ENCODE peak calls at places on chromosomes 5 and 9, in four cellular contexts. One of them, this sample, is unnamed.

GRCh38 chr9:101578378-101578777 is 16.4 kb downstream of the PPP3R2 start:
- DNase-seq in AG04449: no peak
- DNase-seq in choroid plexus epithelial cell: peak; percentile 7
- DNase-seq in osteocyte: no peak
- DNase-seq in this sample: no peak

GRCh38 chr9:112654282-112654681 is 63.6 kb downstream of the INIP start:
- DNase-seq in AG04449: no peak
- DNase-seq in choroid plexus epithelial cell: no peak
- DNase-seq in osteocyte: no peak
- DNase-seq in this sample: no peak

GRCh38 chr5:83031391-83031790 is 45.8 kb downstream of the TMEM167A start:
- DNase-seq in AG04449: peak; percentile 26
- DNase-seq in choroid plexus epithelial cell: no peak
- DNase-seq in osteocyte: no peak
- DNase-seq in this sample: no peak

GRCh38 chr5:124812771-124813358 is 66.4 kb upstream of the ZNF608 start:
- DNase-seq in AG04449: no peak
- DNase-seq in choroid plexus epithelial cell: no peak
- DNase-seq in osteocyte: no peak
- DNase-seq in this sample: no peak

GRCh38 chr9:27535701-27536118 is 6.1 kb upstream of the MOB3B start:
- DNase-seq in AG04449: no peak
- DNase-seq in choroid plexus epithelial cell: no peak
- DNase-seq in osteocyte: no peak
- DNase-seq in this sample: no peak

GRCh38 chr9:4137755-4138154 is 162.1 kb downstream of the GLIS3 start:
- DNase-seq in AG04449: peak; percentile 44
- DNase-seq in choroid plexus epithelial cell: peak; percentile 70
- DNase-seq in osteocyte: no peak
- DNase-seq in this sample: no peak

GRCh38 chr5:1718669-1719068 is 81.0 kb downstream of the MRPL36 start:
- DNase-seq in AG04449: no peak
- DNase-seq in choroid plexus epithelial cell: peak; percentile 23
- DNase-seq in osteocyte: no peak
- DNase-seq in this sample: no peak

GRCh38 chr5:1468247-1468612 is 23.0 kb upstream of the SLC6A3 start:
- DNase-seq in AG04449: no peak
- DNase-seq in choroid plexus epithelial cell: peak; percentile 34
- DNase-seq in osteocyte: no peak
- DNase-seq in this sample: no peak

GRCh38 chr9:133584559-133585476 is 24.4 kb downstream of the FAM163B start:
- DNase-seq in AG04449: no peak
- DNase-seq in choroid plexus epithelial cell: no peak
- DNase-seq in osteocyte: no peak
- DNase-seq in this sample: no peak

GRCh38 chr9:91234523-91234922 is 127.2 kb downstream of the AUH start:
- DNase-seq in AG04449: no peak
- DNase-seq in choroid plexus epithelial cell: no peak
- DNase-seq in osteocyte: no peak
- DNase-seq in this sample: no peak

GRCh38 chr9:21812415-21812814 is 10.0 kb downstream of the MTAP start:
- DNase-seq in AG04449: no peak
- DNase-seq in choroid plexus epithelial cell: peak; percentile 41
- DNase-seq in osteocyte: no peak
- DNase-seq in this sample: no peak

GRCh38 chr9:21810881-21811280 is 8.4 kb downstream of the MTAP start:
- DNase-seq in AG04449: no peak
- DNase-seq in choroid plexus epithelial cell: no peak
- DNase-seq in osteocyte: no peak
- DNase-seq in this sample: no peak

GRCh38 chr9:21811914-21812313 is 9.5 kb downstream of the MTAP start:
- DNase-seq in AG04449: no peak
- DNase-seq in choroid plexus epithelial cell: no peak
- DNase-seq in osteocyte: no peak
- DNase-seq in this sample: no peak

GRCh38 chr9:21813575-21814473 is 11.4 kb downstream of the MTAP start:
- DNase-seq in AG04449: no peak
- DNase-seq in choroid plexus epithelial cell: peak; percentile 93
- DNase-seq in osteocyte: no peak
- DNase-seq in this sample: no peak

GRCh38 chr9:21812945-21813568 is 10.6 kb downstream of the MTAP start:
- DNase-seq in AG04449: no peak
- DNase-seq in choroid plexus epithelial cell: peak; percentile 83
- DNase-seq in osteocyte: peak; percentile 89
- DNase-seq in this sample: no peak
- TF ChIP-seq CTCF in AG04449: peak; percentile 85
- TF ChIP-seq CTCF in choroid plexus epithelial cell: peak; percentile 93
- TF ChIP-seq CTCF in osteocyte: peak; percentile 94
- TF ChIP-seq CTCF in this sample: peak; percentile 87

DNA sequence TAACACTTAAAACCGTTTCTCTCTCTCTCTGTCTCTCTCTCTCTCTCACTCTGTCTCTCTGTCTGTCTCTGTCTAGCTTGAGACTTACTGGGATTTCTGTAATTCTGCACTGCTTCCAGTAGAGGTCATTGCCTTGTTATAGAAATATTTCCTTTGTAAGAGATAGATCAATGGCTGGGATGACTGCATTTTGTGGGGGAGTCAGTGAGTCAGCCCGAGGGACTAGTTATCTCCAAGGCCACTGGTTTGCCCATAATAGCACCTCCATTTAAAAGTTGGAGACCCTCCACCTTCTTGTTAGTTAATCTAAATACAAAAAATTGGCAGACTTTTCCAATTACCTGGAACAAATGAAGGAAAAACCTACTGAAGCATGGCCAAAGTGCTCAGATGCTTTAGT is 547.2 kb downstream of the LRRC70 start:
- DNase-seq in AG04449: no peak
- DNase-seq in choroid plexus epithelial cell: peak; percentile 69
- DNase-seq in osteocyte: no peak
- DNase-seq in this sample: no peak
- TF ChIP-seq CTCF in AG04449: peak; percentile 4
- TF ChIP-seq CTCF in choroid plexus epithelial cell: peak; percentile 71
- TF ChIP-seq CTCF in osteocyte: peak; percentile 37
- TF ChIP-seq CTCF in this sample: peak; percentile 61

DNA sequence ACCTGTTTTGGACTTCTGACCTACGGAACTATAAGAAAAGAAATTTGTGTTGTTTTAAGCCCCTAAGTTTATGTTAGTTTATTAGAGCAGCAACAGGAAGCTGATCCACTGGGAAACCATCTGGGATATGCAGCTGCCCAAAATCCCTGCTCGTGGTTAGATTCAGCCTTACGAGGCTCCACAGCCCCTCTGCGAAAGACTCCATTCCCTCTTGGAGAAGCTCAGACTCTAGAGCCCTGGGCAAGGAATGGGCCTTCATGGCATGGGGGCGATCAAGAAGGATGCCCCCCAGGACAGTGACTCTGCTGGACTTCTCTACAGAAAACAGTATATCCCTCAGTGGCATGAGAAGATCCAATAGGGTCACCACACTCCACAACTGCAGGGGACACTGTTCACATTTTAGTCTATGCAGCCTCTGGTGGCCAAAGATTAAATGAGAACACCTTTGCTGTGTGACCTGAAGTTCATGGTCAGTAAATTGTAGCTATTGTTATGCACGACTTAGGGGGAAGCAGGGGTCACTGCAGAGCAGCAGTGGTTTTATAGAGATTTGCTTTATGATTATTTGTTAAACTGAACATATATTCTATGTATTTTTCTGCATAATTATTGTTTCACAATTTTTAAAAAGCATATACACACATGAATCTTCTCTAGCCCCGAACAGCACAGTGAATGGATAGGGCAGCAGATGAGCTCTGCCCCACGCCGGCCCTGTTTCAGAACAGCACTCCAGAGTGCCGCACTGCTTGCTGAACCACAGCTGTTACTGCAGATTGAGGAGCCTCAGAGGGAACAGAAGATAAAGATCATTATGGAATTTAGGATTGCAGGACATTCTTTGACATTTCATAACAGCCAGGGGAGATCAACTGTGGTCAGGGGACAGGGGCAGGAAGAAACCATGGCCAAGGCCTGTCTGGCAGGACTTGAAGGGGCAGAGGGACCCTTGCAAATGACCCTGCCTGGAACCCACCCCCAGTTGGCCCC is 20.9 kb downstream of the IRF1 start:
- DNase-seq in AG04449: no peak
- DNase-seq in choroid plexus epithelial cell: peak; percentile 75
- DNase-seq in osteocyte: no peak
- DNase-seq in this sample: no peak
- TF ChIP-seq CTCF in AG04449: no peak
- TF ChIP-seq CTCF in choroid plexus epithelial cell: peak; percentile 16
- TF ChIP-seq CTCF in osteocyte: no peak
- TF ChIP-seq CTCF in this sample: no peak

GRCh38 chr9:86525182-86525581 is 171.0 kb upstream of the TUT7 start:
- DNase-seq in AG04449: no peak
- DNase-seq in choroid plexus epithelial cell: no peak
- DNase-seq in osteocyte: no peak
- DNase-seq in this sample: no peak
- TF ChIP-seq CTCF in AG04449: no peak
- TF ChIP-seq CTCF in choroid plexus epithelial cell: no peak
- TF ChIP-seq CTCF in osteocyte: no peak
- TF ChIP-seq CTCF in this sample: no peak

GRCh38 chr9:79471577-79472543 is 99.9 kb upstream of the TLE4 start:
- DNase-seq in AG04449: no peak
- DNase-seq in choroid plexus epithelial cell: peak; percentile 73
- DNase-seq in osteocyte: peak; percentile 84
- DNase-seq in this sample: no peak
- TF ChIP-seq CTCF in AG04449: peak; percentile 44
- TF ChIP-seq CTCF in choroid plexus epithelial cell: peak; percentile 67
- TF ChIP-seq CTCF in osteocyte: peak; percentile 63
- TF ChIP-seq CTCF in this sample: no peak

GRCh38 chr9:128636024-128636390 is 20.6 kb downstream of the DYNC2I2 start:
- DNase-seq in AG04449: no peak
- DNase-seq in choroid plexus epithelial cell: no peak
- DNase-seq in osteocyte: no peak
- DNase-seq in this sample: no peak
- TF ChIP-seq CTCF in AG04449: peak; percentile 17
- TF ChIP-seq CTCF in choroid plexus epithelial cell: peak; percentile 29
- TF ChIP-seq CTCF in osteocyte: no peak
- TF ChIP-seq CTCF in this sample: no peak

DNA sequence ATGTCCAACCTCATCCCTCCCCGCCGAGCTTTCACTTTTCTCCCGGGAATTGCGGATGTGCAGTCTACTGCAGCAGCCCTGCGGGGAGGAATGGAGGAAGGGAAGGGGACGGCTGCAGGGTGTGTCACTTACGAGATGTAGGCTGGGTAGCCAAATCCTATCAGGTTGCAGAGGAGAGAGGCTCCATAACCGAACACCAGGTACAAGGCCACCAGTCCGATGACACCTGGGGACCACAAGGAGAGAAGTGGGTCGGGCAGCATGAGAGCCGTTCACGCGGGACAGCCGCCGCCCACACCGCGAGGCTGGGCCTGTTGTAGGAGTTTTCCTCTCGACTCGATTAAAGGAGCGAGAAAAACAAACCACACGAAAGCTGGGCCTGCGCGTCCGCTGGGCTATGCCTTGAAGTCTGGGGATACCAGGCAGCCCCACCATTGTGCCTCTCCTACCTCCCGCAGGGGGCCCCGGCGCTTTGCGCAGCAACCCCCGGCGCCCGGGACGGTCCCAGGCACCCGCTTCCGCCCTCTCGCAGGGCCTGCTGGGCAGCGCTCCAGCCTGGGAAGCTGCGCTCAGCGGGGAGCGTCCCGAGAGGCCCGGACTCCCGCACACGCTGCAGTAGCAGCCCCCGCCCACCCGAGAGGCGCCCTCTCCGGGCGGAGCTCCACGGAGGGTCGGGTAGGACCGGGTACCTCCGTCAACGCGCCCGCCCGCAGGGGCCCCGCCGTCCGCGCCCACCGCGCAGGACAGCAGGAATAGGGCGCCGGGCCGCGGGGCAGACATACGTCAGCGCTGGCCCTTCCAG is 795 bp downstream of the REEP5 start:
- DNase-seq in AG04449: no peak
- DNase-seq in choroid plexus epithelial cell: peak; percentile 82
- DNase-seq in osteocyte: peak; percentile 87
- DNase-seq in this sample: peak; percentile 78
- TF ChIP-seq CTCF in AG04449: peak; percentile 5
- TF ChIP-seq CTCF in choroid plexus epithelial cell: no peak
- TF ChIP-seq CTCF in osteocyte: no peak
- TF ChIP-seq CTCF in this sample: no peak

DNA sequence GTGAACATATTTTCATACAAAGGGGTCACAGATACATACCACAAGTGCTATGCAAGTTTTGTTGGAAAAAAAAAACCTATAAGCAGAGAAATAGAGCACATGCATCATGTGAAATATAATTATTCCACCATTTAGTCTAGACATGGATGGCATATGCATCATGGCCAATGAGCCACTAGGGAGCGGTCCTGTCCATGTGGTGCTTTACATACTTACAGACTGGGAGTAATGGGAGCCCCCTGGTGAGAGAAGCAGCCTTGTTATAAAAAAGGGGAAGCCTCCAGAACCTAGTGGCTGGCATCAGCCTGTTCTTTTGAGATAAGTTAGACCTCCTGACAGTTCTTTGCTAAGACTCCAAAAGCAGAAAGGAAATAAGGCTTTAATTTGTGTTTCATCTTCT is 1524.1 kb downstream of the MAT2B start:
- DNase-seq in AG04449: no peak
- DNase-seq in choroid plexus epithelial cell: peak; percentile 23
- DNase-seq in osteocyte: no peak
- DNase-seq in this sample: no peak
- TF ChIP-seq CTCF in AG04449: no peak
- TF ChIP-seq CTCF in choroid plexus epithelial cell: peak; percentile 32
- TF ChIP-seq CTCF in osteocyte: no peak
- TF ChIP-seq CTCF in this sample: peak; percentile 58

GRCh38 chr5:149317281-149318048 is 27.8 kb upstream of the GRPEL2 start:
- DNase-seq in AG04449: no peak
- DNase-seq in choroid plexus epithelial cell: peak; percentile 73
- DNase-seq in osteocyte: no peak
- DNase-seq in this sample: no peak
- TF ChIP-seq CTCF in AG04449: peak; percentile 54
- TF ChIP-seq CTCF in choroid plexus epithelial cell: peak; percentile 73
- TF ChIP-seq CTCF in osteocyte: peak; percentile 78
- TF ChIP-seq CTCF in this sample: peak; percentile 84

GRCh38 chr5:144141581-144141980 is 28.9 kb downstream of the YIPF5 start:
- DNase-seq in AG04449: no peak
- DNase-seq in choroid plexus epithelial cell: no peak
- DNase-seq in osteocyte: no peak
- DNase-seq in this sample: no peak

GRCh38 chr5:144143625-144144024 is 26.8 kb downstream of the YIPF5 start:
- DNase-seq in AG04449: no peak
- DNase-seq in choroid plexus epithelial cell: no peak
- DNase-seq in osteocyte: no peak
- DNase-seq in this sample: no peak

GRCh38 chr5:144142030-144142825 is 28.2 kb downstream of the YIPF5 start:
- DNase-seq in AG04449: no peak
- DNase-seq in choroid plexus epithelial cell: peak; percentile 75
- DNase-seq in osteocyte: no peak
- DNase-seq in this sample: no peak

GRCh38 chr5:144142826-144143167 is 27.7 kb downstream of the YIPF5 start:
- DNase-seq in AG04449: no peak
- DNase-seq in choroid plexus epithelial cell: no peak
- DNase-seq in osteocyte: no peak
- DNase-seq in this sample: no peak

GRCh38 chr5:144139586-144139985 is 30.9 kb downstream of the YIPF5 start:
- DNase-seq in AG04449: peak; percentile 45
- DNase-seq in choroid plexus epithelial cell: peak; percentile 70
- DNase-seq in osteocyte: no peak
- DNase-seq in this sample: no peak
- TF ChIP-seq CTCF in AG04449: peak; percentile 53
- TF ChIP-seq CTCF in choroid plexus epithelial cell: peak; percentile 53
- TF ChIP-seq CTCF in osteocyte: peak; percentile 41
- TF ChIP-seq CTCF in this sample: peak; percentile 32

This sample was measured in type B pancreatic cell.